ENCODE peak calls at places on chromosomes 16 and 17, in five cellular contexts. One of them, this sample, is unnamed.

GRCh38 chr16:7691533-7691932 is 358.9 kb downstream of the RBFOX1 start:
- DNase-seq in PC-3: no peak
- DNase-seq in esophagus squamous epithelium: no peak
- DNase-seq in PC-9: no peak
- DNase-seq in colonic mucosa: no peak
- DNase-seq in this sample: no peak

GRCh38 chr17:50516980-50517379 is 8.7 kb downstream of the MYCBPAP start:
- DNase-seq in PC-3: no peak
- DNase-seq in esophagus squamous epithelium: no peak
- DNase-seq in PC-9: no peak
- DNase-seq in colonic mucosa: no peak
- DNase-seq in this sample: peak; percentile 30

GRCh38 chr17:4327638-4328037 is 38.8 kb downstream of the UBE2G1 start:
- DNase-seq in PC-3: peak; percentile 84
- DNase-seq in esophagus squamous epithelium: no peak
- DNase-seq in PC-9: peak; percentile 71
- DNase-seq in colonic mucosa: no peak
- DNase-seq in this sample: peak; percentile 83

GRCh38 chr17:79077587-79077986 is 3.0 kb downstream of the ENGASE start:
- DNase-seq in PC-3: no peak
- DNase-seq in esophagus squamous epithelium: no peak
- DNase-seq in PC-9: no peak
- DNase-seq in colonic mucosa: no peak
- DNase-seq in this sample: no peak

GRCh38 chr17:31431795-31432658 is 40.6 kb downstream of the RAB11FIP4 start:
- DNase-seq in PC-3: no peak
- DNase-seq in esophagus squamous epithelium: no peak
- DNase-seq in PC-9: no peak
- DNase-seq in colonic mucosa: no peak
- DNase-seq in this sample: no peak

GRCh38 chr16:50462793-50463507 is 85.2 kb upstream of the NKD1 start:
- DNase-seq in PC-3: no peak
- DNase-seq in esophagus squamous epithelium: no peak
- DNase-seq in PC-9: no peak
- DNase-seq in colonic mucosa: no peak
- DNase-seq in this sample: no peak

GRCh38 chr16:8110572-8111514 is 479.5 kb downstream of the TMEM114 start:
- DNase-seq in PC-3: no peak
- DNase-seq in esophagus squamous epithelium: no peak
- DNase-seq in PC-9: no peak
- DNase-seq in colonic mucosa: no peak
- DNase-seq in this sample: no peak

GRCh38 chr16:11328172-11329079 is 16.8 kb upstream of the RMI2 start:
- DNase-seq in PC-3: peak; percentile 85
- DNase-seq in esophagus squamous epithelium: peak; percentile 44
- DNase-seq in PC-9: peak; percentile 89
- DNase-seq in colonic mucosa: peak; percentile 61
- DNase-seq in this sample: peak; percentile 75

GRCh38 chr17:51869387-51869786 is 289.1 kb downstream of the CA10 start:
- DNase-seq in PC-3: peak; percentile 64
- DNase-seq in esophagus squamous epithelium: no peak
- DNase-seq in PC-9: no peak
- DNase-seq in colonic mucosa: peak; percentile 31
- DNase-seq in this sample: peak; percentile 13

GRCh38 chr17:59424331-59424730 is 92.9 kb downstream of the YPEL2 start:
- DNase-seq in PC-3: no peak
- DNase-seq in esophagus squamous epithelium: no peak
- DNase-seq in PC-9: no peak
- DNase-seq in colonic mucosa: no peak
- DNase-seq in this sample: no peak

GRCh38 chr17:58302171-58302918 is 21.6 kb upstream of the MPO start:
- DNase-seq in PC-3: no peak
- DNase-seq in esophagus squamous epithelium: no peak
- DNase-seq in PC-9: no peak
- DNase-seq in colonic mucosa: no peak
- DNase-seq in this sample: no peak

GRCh38 chr17:43956222-43956621 is 2.5 kb upstream of the PYY start:
- DNase-seq in PC-3: no peak
- DNase-seq in esophagus squamous epithelium: no peak
- DNase-seq in PC-9: no peak
- DNase-seq in colonic mucosa: no peak
- DNase-seq in this sample: no peak

GRCh38 chr16:72437891-72438290 is 265.9 kb upstream of the PMFBP1 start:
- DNase-seq in PC-3: no peak
- DNase-seq in esophagus squamous epithelium: no peak
- DNase-seq in PC-9: no peak
- DNase-seq in colonic mucosa: no peak
- DNase-seq in this sample: no peak

GRCh38 chr17:55348749-55349354 is 72.8 kb downstream of the MMD start:
- DNase-seq in PC-3: peak; percentile 72
- DNase-seq in esophagus squamous epithelium: no peak
- DNase-seq in PC-9: no peak
- DNase-seq in colonic mucosa: peak; percentile 46
- DNase-seq in this sample: peak; percentile 44

GRCh38 chr17:3024346-3024745 is 39.1 kb downstream of the OR1D5 start:
- DNase-seq in PC-3: no peak
- DNase-seq in esophagus squamous epithelium: no peak
- DNase-seq in PC-9: no peak
- DNase-seq in colonic mucosa: no peak
- DNase-seq in this sample: no peak

GRCh38 chr17:29835438-29836351 is 94.3 kb downstream of the SSH2 start:
- DNase-seq in PC-3: peak; percentile 10
- DNase-seq in esophagus squamous epithelium: no peak
- DNase-seq in PC-9: no peak
- DNase-seq in colonic mucosa: peak; percentile 61
- DNase-seq in this sample: no peak

GRCh38 chr16:71216714-71217113 is 13.8 kb downstream of the HYDIN start:
- DNase-seq in PC-3: peak; percentile 6
- DNase-seq in esophagus squamous epithelium: no peak
- DNase-seq in PC-9: no peak
- DNase-seq in colonic mucosa: no peak
- DNase-seq in this sample: no peak

DNA sequence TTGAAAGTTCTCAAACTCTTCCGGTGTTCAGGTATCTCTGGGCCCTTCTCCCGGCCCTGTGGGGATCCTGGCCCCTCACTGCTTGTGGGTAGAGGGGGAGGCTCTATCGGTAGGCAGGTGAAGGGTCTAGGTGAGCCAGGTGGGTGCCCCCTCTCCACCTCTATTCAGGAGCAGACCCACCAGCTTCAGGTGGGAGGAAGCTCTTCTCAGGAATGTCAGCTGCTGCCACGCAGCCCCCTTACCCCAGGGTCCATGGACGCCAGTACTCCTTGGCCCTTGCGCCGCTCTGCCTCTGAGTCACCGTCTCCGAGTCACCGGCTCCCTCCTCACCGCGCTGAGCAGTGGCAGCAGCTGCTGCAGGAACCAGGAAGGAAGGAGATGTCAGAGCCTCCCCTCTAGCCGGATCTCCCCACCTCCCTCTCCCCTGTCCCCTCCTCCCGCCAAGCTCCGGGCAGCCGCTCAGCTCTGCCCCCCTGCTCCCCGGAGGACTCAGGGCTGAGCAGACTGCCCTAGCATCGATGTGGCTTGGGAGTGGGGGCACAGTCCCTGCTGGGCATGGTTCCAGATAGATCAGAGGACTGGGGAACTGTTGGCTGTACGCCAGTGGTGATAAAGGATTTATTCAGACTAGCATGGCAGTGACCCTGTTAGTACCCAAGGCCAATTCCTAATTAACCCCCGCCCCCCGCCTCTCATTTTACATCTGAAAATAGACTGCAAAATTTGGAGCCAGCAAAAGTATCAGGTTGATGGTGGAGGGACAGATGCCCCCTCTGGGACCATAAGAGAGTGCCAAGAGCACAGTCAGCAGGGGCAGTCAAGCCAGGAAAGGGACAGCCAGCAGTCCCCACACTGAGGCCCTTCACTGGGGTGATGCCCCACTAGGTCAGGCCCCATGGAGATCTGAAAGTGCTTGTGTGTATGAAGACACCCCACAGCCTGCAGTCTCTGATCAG is at the start of gene OSBPL7:
- DNase-seq in PC-3: peak; percentile 94
- DNase-seq in esophagus squamous epithelium: peak; percentile 33
- DNase-seq in PC-9: peak; percentile 90
- DNase-seq in colonic mucosa: peak; percentile 82
- DNase-seq in this sample: peak; percentile 74
- H3K27ac ChIP-seq in PC-3: peak within 1 kb of the TSS; percentile 52
- H3K27ac ChIP-seq in esophagus squamous epithelium: peak within 1 kb of the TSS; percentile 64
- H3K27ac ChIP-seq in PC-9: peak within 1 kb of the TSS; percentile 79
- H3K27ac ChIP-seq in colonic mucosa: peak within 1 kb of the TSS; percentile 76
- H3K27ac ChIP-seq in this sample: peak within 1 kb of the TSS; percentile 78

GRCh38 chr16:57023541-57024249 is 34.3 kb downstream of the NLRC5 start:
- DNase-seq in PC-3: no peak
- DNase-seq in esophagus squamous epithelium: no peak
- DNase-seq in PC-9: no peak
- DNase-seq in colonic mucosa: no peak
- DNase-seq in this sample: no peak
- TF ChIP-seq CTCF in PC-3: no peak
- TF ChIP-seq CTCF in esophagus squamous epithelium: no peak
- TF ChIP-seq CTCF in PC-9: no peak
- TF ChIP-seq CTCF in colonic mucosa: no peak
- TF ChIP-seq CTCF in this sample: no peak

GRCh38 chr17:41836550-41837196 is 641 bp upstream of the NT5C3B start:
- DNase-seq in PC-3: no peak
- DNase-seq in esophagus squamous epithelium: no peak
- DNase-seq in PC-9: no peak
- DNase-seq in colonic mucosa: no peak
- DNase-seq in this sample: no peak
- H3K27ac ChIP-seq in PC-3: no peak overlapping the region
- H3K27ac ChIP-seq in esophagus squamous epithelium: peak overlapping the region; percentile 76
- H3K27ac ChIP-seq in PC-9: no peak overlapping the region
- H3K27ac ChIP-seq in colonic mucosa: no peak overlapping the region
- H3K27ac ChIP-seq in this sample: peak overlapping the region; percentile 74

DNA sequence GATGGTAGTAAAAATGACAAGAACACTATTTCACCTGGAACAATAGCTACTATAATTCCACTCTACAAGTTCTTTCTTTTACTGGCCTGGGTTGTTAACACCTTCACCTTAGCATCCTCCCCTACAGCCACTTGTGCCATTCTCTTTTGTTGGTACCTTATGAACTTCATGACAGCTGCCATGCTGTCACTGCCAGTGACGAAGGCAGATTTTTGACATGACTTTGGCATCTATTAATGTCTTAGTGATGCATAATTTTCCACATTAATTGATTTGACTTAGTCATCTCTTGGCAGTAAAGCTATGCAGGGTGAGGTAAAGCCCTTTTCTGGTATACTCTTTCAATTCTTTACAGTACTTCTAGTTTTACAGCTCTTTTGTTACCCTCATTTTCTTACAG is 207.9 kb downstream of the TANC2 start:
- DNase-seq in PC-3: peak; percentile 45
- DNase-seq in esophagus squamous epithelium: no peak
- DNase-seq in PC-9: no peak
- DNase-seq in colonic mucosa: no peak
- DNase-seq in this sample: no peak
- TF ChIP-seq CTCF in PC-3: no peak
- TF ChIP-seq CTCF in esophagus squamous epithelium: no peak
- TF ChIP-seq CTCF in PC-9: no peak
- TF ChIP-seq CTCF in colonic mucosa: no peak
- TF ChIP-seq CTCF in this sample: no peak

GRCh38 chr16:4298761-4299522 is 16.9 kb upstream of the GLIS2 start:
- DNase-seq in PC-3: peak; percentile 89
- DNase-seq in esophagus squamous epithelium: no peak
- DNase-seq in PC-9: peak; percentile 91
- DNase-seq in colonic mucosa: peak; percentile 88
- DNase-seq in this sample: peak; percentile 96
- H3K27ac ChIP-seq in PC-3: peak overlapping the region; percentile 86
- H3K27ac ChIP-seq in esophagus squamous epithelium: peak overlapping the region; percentile 65
- H3K27ac ChIP-seq in PC-9: peak overlapping the region; percentile 73
- H3K27ac ChIP-seq in colonic mucosa: peak overlapping the region; percentile 52
- H3K27ac ChIP-seq in this sample: peak overlapping the region; percentile 99